ENCODE peak calls at places on chromosomes 6 and 20, in nine cellular contexts. L, K, B, X, W, G, F, M and S are unnamed samples.

GRCh38 chr20:47318596-47319516 is 37.6 kb downstream of the ZMYND8 start:
- DNase-seq in B (peak; percentile 82), L (no peak), F (peak; percentile 79), X (peak; percentile 83), G (peak; percentile 92), M (peak; percentile 98), W (peak; percentile 84), K (peak; percentile 94), S (peak; percentile 91)

GRCh38 chr6:106475280-106475679 is 114.8 kb downstream of the CRYBG1 start:
- DNase-seq in X (no peak), F (no peak), G (no peak), W (no peak), K (no peak), M (no peak), B (no peak), L (no peak), S (no peak)

GRCh38 chr20:50191065-50191565 is 485 bp downstream of the CEBPB start:
- DNase-seq in X (peak; percentile 74), L (peak; percentile 59), M (peak; percentile 93), W (peak; percentile 94), K (no peak), F (peak; percentile 84), B (peak; percentile 89), G (peak; percentile 81), S (no peak)

GRCh38 chr6:157217198-157217893 is 106.0 kb downstream of the TMEM242 start:
- DNase-seq in B (peak; percentile 51), F (no peak), X (no peak), G (no peak), K (peak; percentile 55), W (no peak), L (no peak), M (no peak), S (no peak)

GRCh38 chr20:47019106-47019824 is 124.6 kb downstream of the EYA2 start:
- DNase-seq in W (peak; percentile 41), G (no peak), F (no peak), B (no peak), M (no peak), L (no peak), K (peak; percentile 81), X (peak; percentile 26), S (peak; percentile 31)

GRCh38 chr6:12012231-12012565 is at the start of gene HIVEP1:
- DNase-seq in B (no peak), K (peak; percentile 86), G (no peak), L (no peak), W (peak; percentile 92), F (no peak), M (no peak), X (peak; percentile 38), S (no peak)

GRCh38 chr20:44112889-44113641 is 73.9 kb downstream of the JPH2 start:
- DNase-seq in M (peak; percentile 64), B (no peak), G (no peak), W (no peak), X (no peak), L (no peak), F (no peak), K (no peak), S (no peak)

GRCh38 chr20:57908691-57909090 is 198.9 kb upstream of the PMEPA1 start:
- DNase-seq in B (no peak), G (peak; percentile 11), K (no peak), W (no peak), F (no peak), L (no peak), M (no peak), X (no peak), S (no peak)

GRCh38 chr6:108114861-108115597 is 40.5 kb upstream of the OSTM1 start:
- DNase-seq in G (no peak), F (peak; percentile 36), X (peak; percentile 65), W (peak; percentile 89), M (no peak), B (peak; percentile 85), L (no peak), K (peak; percentile 80), S (peak; percentile 55)
- TF ChIP-seq CTCF in G (no peak), F (no peak), X (peak; percentile 11), W (no peak), M (no peak), B (no peak), L (no peak), K (no peak), S (no peak)

GRCh38 chr6:150413198-150413597 is 44.4 kb downstream of the IYD start:
- DNase-seq in L (no peak), F (no peak), K (no peak), B (no peak), W (no peak), X (no peak), G (no peak), M (no peak), S (no peak)

GRCh38 chr6:150410906-150411305 is 42.1 kb downstream of the IYD start:
- DNase-seq in W (no peak), B (no peak), K (no peak), M (no peak), X (no peak), L (no peak), F (no peak), G (no peak), S (no peak)

GRCh38 chr6:150413768-150414167 is 45.0 kb downstream of the IYD start:
- DNase-seq in X (no peak), G (no peak), B (no peak), M (no peak), K (no peak), F (no peak), L (no peak), W (no peak), S (no peak)

GRCh38 chr6:150410395-150410794 is 41.6 kb downstream of the IYD start:
- DNase-seq in B (no peak), G (no peak), K (no peak), X (no peak), F (no peak), L (no peak), W (no peak), M (no peak), S (no peak)

DNA sequence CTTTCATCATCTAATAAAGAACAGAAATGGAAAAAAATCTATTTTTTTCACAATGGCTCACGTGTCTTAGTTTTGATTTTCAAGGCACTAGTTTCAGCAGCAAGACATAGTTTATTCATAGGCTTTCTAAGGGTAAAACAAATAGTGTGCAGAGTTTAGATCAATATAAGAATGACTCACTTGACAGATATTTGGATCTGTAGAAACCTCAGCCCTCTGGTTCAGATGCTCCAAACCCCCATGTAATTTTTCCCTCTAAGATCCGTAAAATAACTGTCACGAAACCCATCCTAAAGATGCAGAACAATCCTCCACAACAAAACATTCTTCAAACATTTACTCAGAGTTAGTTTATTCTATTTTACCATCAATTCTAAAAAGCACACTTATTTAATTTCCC is 43.4 kb downstream of the IYD start:
- DNase-seq in G (no peak), L (no peak), W (no peak), M (no peak), F (no peak), X (no peak), K (no peak), B (no peak), S (no peak)
- H3K9me3 ChIP-seq in G (no peaks in the 10 kb centered on the region), L (no peaks in the 10 kb centered on the region), W (no peaks in the 10 kb centered on the region), M (no peaks in the 10 kb centered on the region), F (no peaks in the 10 kb centered on the region), X (no peaks in the 10 kb centered on the region), K (no peaks in the 10 kb centered on the region), B (no peaks in the 10 kb centered on the region), S (no peaks in the 10 kb centered on the region)

DNA sequence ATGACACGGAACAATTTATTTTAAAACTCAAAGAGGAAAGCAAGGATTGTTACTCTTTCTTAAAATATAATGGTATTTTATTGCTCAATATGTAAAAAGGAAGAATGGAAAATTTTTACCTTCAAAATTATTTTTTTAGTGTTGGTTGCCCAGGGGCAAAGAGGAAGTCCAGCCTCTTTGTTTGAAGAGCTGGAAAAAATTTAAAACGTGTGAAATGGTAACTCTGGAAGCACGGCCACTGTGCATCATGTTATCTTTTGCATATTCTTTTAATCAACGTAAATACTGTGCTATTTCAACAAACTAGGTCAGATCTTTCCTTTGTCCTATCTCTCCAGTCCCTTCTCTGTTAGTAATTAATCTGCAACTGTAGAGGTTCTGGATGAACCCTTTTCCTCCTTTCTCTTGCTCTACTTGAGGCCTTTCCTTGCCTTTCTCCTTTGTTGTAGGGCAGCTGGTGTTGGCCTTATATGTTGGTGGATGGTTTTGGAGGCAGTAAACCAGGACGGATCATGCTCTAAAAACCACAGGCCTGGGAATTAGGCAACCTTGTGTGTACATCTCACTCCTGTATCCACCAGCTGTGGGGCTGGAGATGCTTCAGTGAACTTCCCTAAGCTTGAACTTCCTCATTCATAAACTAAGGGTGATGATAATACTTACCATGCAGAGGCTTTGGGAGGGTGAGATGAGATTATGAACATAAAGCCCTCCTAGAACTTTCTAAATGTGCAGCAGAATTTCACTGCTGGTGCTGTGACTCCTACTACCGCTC is 143.3 kb downstream of the PRL start:
- DNase-seq in B (no peak), W (no peak), X (no peak), F (no peak), L (no peak), K (no peak), M (no peak), G (no peak), S (no peak)
- H3K27ac ChIP-seq in B (no peak overlapping the region), W (no peak overlapping the region), X (no peak overlapping the region), F (no peak overlapping the region), L (no peak overlapping the region), K (no peak overlapping the region), M (no peak overlapping the region), G (no peak overlapping the region), S (no peak overlapping the region)

GRCh38 chr6:36386495-36387439 is 702 bp downstream of the ETV7 start:
- DNase-seq in B (no peak), F (peak; percentile 65), K (no peak), G (no peak), L (no peak), W (no peak), X (no peak), M (no peak), S (peak; percentile 38)
- TF ChIP-seq CTCF in B (no peak), F (no peak), K (no peak), G (peak; percentile 12), L (no peak), W (no peak), X (no peak), M (no peak), S (no peak)

DNA sequence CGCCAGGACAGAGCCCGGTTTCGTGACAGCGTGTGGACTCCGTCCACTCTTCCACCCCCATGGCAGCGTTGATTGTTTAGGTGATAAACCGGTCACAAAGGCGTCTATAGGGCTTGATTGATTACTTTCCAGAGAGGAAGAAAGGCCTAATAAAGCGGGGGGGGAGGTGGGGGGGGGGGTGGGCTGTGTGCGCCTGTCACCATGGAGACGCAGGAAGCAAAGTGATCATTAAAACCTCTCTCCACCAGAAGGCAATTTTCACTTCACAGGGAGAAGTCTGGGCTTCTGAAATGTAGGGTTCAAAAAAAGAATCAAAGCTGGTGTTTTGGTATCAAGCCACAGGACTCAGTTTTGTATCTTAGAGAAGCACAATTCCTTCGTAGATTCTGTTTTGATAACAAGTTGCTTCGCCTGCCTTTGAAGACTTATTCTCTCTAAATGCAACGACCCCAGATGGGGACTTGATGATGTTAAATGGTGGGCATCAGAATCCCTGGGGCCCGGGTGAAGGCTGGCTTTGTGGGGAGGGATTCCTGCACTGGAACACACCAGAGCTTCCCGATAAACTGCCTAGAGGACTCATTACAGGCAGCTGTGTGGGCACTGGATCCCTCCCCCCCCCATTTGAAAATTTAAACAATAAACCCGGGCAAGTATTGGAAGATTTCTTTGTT is 1.5 kb downstream of the PHACTR3 start:
- DNase-seq in B (no peak), W (no peak), M (no peak), G (no peak), L (no peak), F (no peak), X (no peak), K (no peak), S (no peak)
- H3K9me3 ChIP-seq in B (no peaks in the 10 kb centered on the region), W (no peaks in the 10 kb centered on the region), M (no peaks in the 10 kb centered on the region), G (no peaks in the 10 kb centered on the region), L (no peaks in the 10 kb centered on the region), F (no peaks in the 10 kb centered on the region), X (no peaks in the 10 kb centered on the region), K (no peaks in the 10 kb centered on the region), S (peaks cover 5% of the 10 kb centered on the region)

GRCh38 chr6:38025431-38025830 is 205.9 kb downstream of the ZFAND3 start:
- DNase-seq in W (no peak), M (no peak), X (no peak), L (no peak), B (no peak), G (no peak), F (no peak), K (no peak), S (no peak)
- H3K27ac ChIP-seq in W (no peak overlapping the region), M (no peak overlapping the region), X (no peak overlapping the region), L (no peak overlapping the region), B (no peak overlapping the region), G (no peak overlapping the region), F (no peak overlapping the region), K (no peak overlapping the region), S (no peak overlapping the region)